ENCODE peak calls at places on chromosomes 13 and 19, in four cellular contexts. P is activated CD4-positive, CD25-positive, alpha-beta regulatory T cell; D is activated CD4-positive, alpha-beta T cell treated with anti-CD3 and anti-CD28 coated beads, Interleukin-2, amount 50 U/mL, for 48 hours; U is mesenchymal stem cell. Z is an unnamed sample.

GRCh38 chr19:49272204-49272603 is 52.8 kb downstream of the SLC6A16 start:
- DNase-seq in P (no peak), D (no peak), U (no peak), Z (no peak)

GRCh38 chr19:41352609-41353465 is 885 bp downstream of the TGFB1 start:
- DNase-seq in P (peak), D (peak), U (peak), Z (peak)

GRCh38 chr19:38929929-38930775 is at the start of gene SARS2:
- DNase-seq in P (peak), D (peak), U (peak), Z (peak)

GRCh38 chr13:49225358-49226042 is 5.4 kb downstream of the MLNR start:
- DNase-seq in P (no peak), D (no peak), U (no peak), Z (no peak)

GRCh38 chr13:42101821-42102580 is 53.6 kb downstream of the DGKH start:
- DNase-seq in P (no peak), D (no peak), U (no peak), Z (no peak)

GRCh38 chr19:29966594-29967249 is 24.7 kb downstream of the URI1 start:
- DNase-seq in P (no peak), D (no peak), U (peak), Z (no peak)

GRCh38 chr19:2618611-2619010 is 83.9 kb downstream of the GNG7 start:
- DNase-seq in P (peak), D (peak), U (no peak), Z (peak)

GRCh38 chr19:41019346-41019745 is 28.3 kb downstream of the CYP2B6 start:
- DNase-seq in P (no peak), D (no peak), U (no peak), Z (no peak)

GRCh38 chr19:36973844-36974195 is 57.7 kb downstream of the ZNF568 start:
- DNase-seq in P (no peak), D (no peak), U (no peak), Z (no peak)

GRCh38 chr19:19649159-19649558 is 5.7 kb upstream of the GMIP start:
- DNase-seq in P (no peak), D (no peak), U (no peak), Z (no peak)

GRCh38 chr13:112249644-112250610 is 126.2 kb upstream of the SPACA7 start:
- DNase-seq in P (no peak), D (no peak), U (no peak), Z (no peak)

GRCh38 chr13:24617394-24618218 is 62.6 kb upstream of the ATP12A start:
- DNase-seq in P (no peak), D (no peak), U (no peak), Z (no peak)

GRCh38 chr19:17772172-17772571 is 20.9 kb downstream of the FCHO1 start:
- DNase-seq in P (no peak), D (no peak), U (peak), Z (no peak)

GRCh38 chr19:16541526-16542044 is 652 bp downstream of the CHERP start:
- DNase-seq in P (no peak), D (no peak), U (no peak), Z (peak)

GRCh38 chr13:33110713-33111413 is 94.6 kb downstream of the KL start:
- DNase-seq in P (no peak), D (no peak), U (no peak), Z (peak)

GRCh38 chr19:18774782-18775444 is 16.2 kb downstream of the COMP start:
- DNase-seq in P (no peak), D (no peak), U (no peak), Z (peak)

GRCh38 chr19:18223860-18224524 is 2.2 kb downstream of the PDE4C start:
- DNase-seq in P (no peak), D (peak), U (no peak), Z (peak)

GRCh38 chr13:31631071-31631470 is 108.3 kb upstream of the RXFP2 start:
- DNase-seq in P (no peak), D (no peak), U (no peak), Z (no peak)

GRCh38 chr13:35793823-35794222 is 317.3 kb upstream of the MAB21L1 start:
- DNase-seq in P (no peak), D (no peak), U (no peak), Z (no peak)

GRCh38 chr19:11377237-11377636 is 2.8 kb downstream of the SWSAP1 start:
- DNase-seq in P (no peak), D (no peak), U (peak), Z (no peak)

GRCh38 chr19:1400281-1401137 is 833 bp downstream of the GAMT start:
- DNase-seq in P (no peak), D (no peak), U (peak), Z (no peak)

GRCh38 chr13:47621931-47622330 is 379.1 kb downstream of the SUCLA2 start:
- DNase-seq in P (no peak), D (no peak), U (no peak), Z (no peak)

GRCh38 chr13:38577048-38577447 is 109.8 kb upstream of the FREM2 start:
- DNase-seq in P (no peak), D (no peak), U (peak), Z (no peak)

GRCh38 chr13:72652681-72653080 is 74.7 kb downstream of the MZT1 start:
- DNase-seq in P (no peak), D (no peak), U (no peak), Z (no peak)

GRCh38 chr19:34999498-35000337 is at the start of gene GRAMD1A:
- DNase-seq in P (peak), D (peak), U (peak), Z (peak)

GRCh38 chr19:51093510-51094345 is 11.0 kb upstream of the KLK14 start:
- DNase-seq in P (no peak), D (no peak), U (no peak), Z (peak)

GRCh38 chr13:99731747-99732146 is 230.5 kb downstream of the TM9SF2 start:
- DNase-seq in P (no peak), D (no peak), U (no peak), Z (no peak)

GRCh38 chr19:34120846-34121639 is 51.3 kb upstream of the LSM14A start:
- DNase-seq in P (peak), D (peak), U (peak), Z (no peak)

GRCh38 chr19:17197666-17198065 is 17.5 kb upstream of the USE1 start:
- DNase-seq in P (no peak), D (no peak), U (no peak), Z (no peak)

GRCh38 chr19:33689886-33690285 is 68.1 kb downstream of the CHST8 start:
- DNase-seq in P (no peak), D (no peak), U (no peak), Z (no peak)

GRCh38 chr13:84086847-84087162 is 204.5 kb upstream of the SLITRK1 start:
- DNase-seq in P (no peak), D (no peak), U (no peak), Z (no peak)